ENCODE peak calls at places on chromosomes 2 and 18, in five cellular contexts. F is CD8-positive, alpha-beta T cell; A is osteocyte; X is heart right ventricle; R is RWPE1. Z is an unnamed sample.

GRCh38 chr2:231640646-231641111 is 48.0 kb downstream of the TEX44 start:
- DNase-seq in F (no peak), A (no peak), X (peak), R (no peak), Z (no peak)

GRCh38 chr2:202335791-202336467 is 40.2 kb upstream of the BMPR2 start:
- DNase-seq in F (no peak), A (no peak), X (no peak), R (no peak), Z (no peak)

GRCh38 chr18:36628435-36629094 is 200.2 kb downstream of the TPGS2 start:
- DNase-seq in F (no peak), A (no peak), X (no peak), R (no peak), Z (no peak)

GRCh38 chr2:29014811-29015414 is 33.8 kb downstream of the TOGARAM2 start:
- DNase-seq in F (peak), A (no peak), X (peak), R (no peak), Z (no peak)

GRCh38 chr2:160932960-160933359 is 227.3 kb upstream of the TANK start:
- DNase-seq in F (no peak), A (no peak), X (no peak), R (no peak), Z (no peak)

GRCh38 chr18:28581503-28582169 is 404.7 kb upstream of the CDH2 start:
- DNase-seq in F (no peak), A (no peak), X (no peak), R (no peak), Z (no peak)

GRCh38 chr2:115160523-115161521 is 718.4 kb downstream of the DPP10 start:
- DNase-seq in F (no peak), A (no peak), X (no peak), R (no peak), Z (peak)

GRCh38 chr2:100214265-100214961 is 72.0 kb upstream of the AFF3 start:
- DNase-seq in F (no peak), A (no peak), X (peak), R (no peak), Z (no peak)

GRCh38 chr2:196389670-196390069 is 218.3 kb upstream of the STK17B start:
- DNase-seq in F (no peak), A (no peak), X (no peak), R (no peak), Z (no peak)

GRCh38 chr2:147989809-147990403 is 30.6 kb downstream of the ORC4 start:
- DNase-seq in F (no peak), A (no peak), X (no peak), R (peak), Z (no peak)

GRCh38 chr18:24319757-24320156 is 77.9 kb downstream of the OSBPL1A start:
- DNase-seq in F (no peak), A (no peak), X (no peak), R (no peak), Z (no peak)

GRCh38 chr18:11272516-11272915 is 123.1 kb upstream of the PIEZO2 start:
- DNase-seq in F (no peak), A (no peak), X (no peak), R (no peak), Z (no peak)

GRCh38 chr18:47968006-47968676 is 37.7 kb upstream of the SMAD2 start:
- DNase-seq in F (no peak), A (no peak), X (no peak), R (no peak), Z (no peak)

GRCh38 chr2:217222511-217222910 is 362.6 kb upstream of the TNP1 start:
- DNase-seq in F (no peak), A (no peak), X (no peak), R (no peak), Z (no peak)

GRCh38 chr18:56716692-56717146 is 65.6 kb downstream of the WDR7 start:
- DNase-seq in F (no peak), A (no peak), X (no peak), R (no peak), Z (no peak)

GRCh38 chr2:44560352-44560751 is 198.6 kb downstream of the CAMKMT start:
- DNase-seq in F (no peak), A (no peak), X (no peak), R (no peak), Z (no peak)

GRCh38 chr2:187594801-187595200 is 40.6 kb upstream of the TFPI start:
- DNase-seq in F (no peak), A (no peak), X (no peak), R (no peak), Z (no peak)
- TF ChIP-seq CTCF in F (no peak), A (peak), X (peak), R (no peak), Z (peak)

GRCh38 chr2:157782057-157782845 is 93.9 kb downstream of the ACVR1 start:
- DNase-seq in F (no peak), A (no peak), X (no peak), R (no peak), Z (no peak)
- TF ChIP-seq CTCF in F (no peak), A (peak), X (peak), R (no peak), Z (peak)

GRCh38 chr2:81266106-81266505 is 961.6 kb upstream of the LRRTM1 start:
- DNase-seq in F (no peak), A (no peak), X (no peak), R (no peak), Z (no peak)
- TF ChIP-seq CTCF in F (no peak), A (no peak), X (no peak), R (peak), Z (peak)

GRCh38 chr18:49464718-49465598 is 4.5 kb upstream of the DYM start:
- DNase-seq in F (no peak), A (no peak), X (no peak), R (no peak), Z (no peak)
- TF ChIP-seq CTCF in F (no peak), A (no peak), X (no peak), R (no peak), Z (no peak)

GRCh38 chr18:32019251-32019943 is 772 bp downstream of the RNF125 start:
- DNase-seq in F (peak), A (peak), X (peak), R (peak), Z (no peak)

GRCh38 chr18:32021756-32022564 is 3.3 kb downstream of the RNF125 start:
- DNase-seq in F (no peak), A (no peak), X (no peak), R (no peak), Z (no peak)

DNA sequence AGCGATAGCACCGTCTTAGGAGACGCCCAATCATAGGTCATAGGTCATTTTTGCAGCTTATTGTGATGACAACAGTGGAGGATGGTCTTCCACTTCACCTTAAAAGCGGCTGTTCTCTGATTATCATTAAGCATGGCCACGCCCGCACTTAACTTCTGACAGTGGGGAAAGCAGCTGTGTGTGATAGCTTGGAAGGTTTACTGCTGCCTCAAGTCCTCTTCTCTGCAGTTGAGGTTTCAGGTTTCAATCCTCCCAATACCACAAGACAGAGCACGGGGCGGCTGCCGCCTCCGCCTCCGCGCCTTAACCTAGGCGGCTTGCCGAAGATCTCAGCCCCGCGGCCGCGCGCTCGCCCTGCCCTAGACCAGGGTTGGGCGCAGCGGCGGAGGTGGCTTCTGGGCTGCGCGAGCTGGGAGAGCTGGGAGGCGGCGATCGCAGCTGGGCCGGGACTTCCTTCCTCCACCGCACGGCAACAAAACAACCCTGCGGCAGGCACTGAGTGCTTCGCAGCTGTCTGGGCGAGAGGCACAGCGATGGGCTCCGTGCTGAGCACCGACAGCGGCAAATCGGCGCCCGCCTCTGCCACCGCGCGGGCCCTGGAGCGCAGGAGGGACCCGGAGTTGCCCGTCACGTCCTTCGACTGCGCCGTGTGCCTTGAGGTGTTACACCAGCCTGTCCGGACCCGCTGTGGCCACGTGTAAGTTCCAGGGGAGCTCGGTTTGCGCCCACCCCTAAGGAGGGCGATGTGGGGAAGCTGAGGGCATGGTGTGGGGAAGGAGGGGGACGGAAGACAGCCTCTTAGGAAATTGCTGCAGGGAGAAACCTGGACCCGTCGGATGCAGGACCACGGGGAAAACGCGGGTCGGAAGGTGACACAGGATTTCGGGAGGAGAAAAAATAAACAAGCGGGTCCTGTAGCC is at the start of gene RNF125:
- DNase-seq in F (peak), A (peak), X (peak), R (peak), Z (peak)
- TF ChIP-seq CTCF in F (no peak), A (no peak), X (peak), R (no peak), Z (no peak)

Z was measured in progenitor cell of endocrine pancreas.